ENCODE peak calls at places on chromosome 19, in nine cellular contexts. E is PC-3, G is BJ, Z is immature natural killer cell, H is fibroblast of lung, W is A673, S is endodermal cell, X is T-helper 9 cell, U is retinal pigment epithelial cell. M is an unnamed sample.

GRCh38 chr19:31534231-31534630 is 185.0 kb upstream of the TSHZ3 start:
- DNase-seq in S (no peak), H (no peak), U (no peak), W (no peak), X (no peak), G (no peak), E (no peak), Z (no peak), M (no peak)

GRCh38 chr19:34505321-34506025 is 23.9 kb downstream of the WTIP start:
- DNase-seq in U (no peak), W (no peak), X (no peak), Z (no peak), G (no peak), S (no peak), H (no peak), E (no peak), M (no peak)

GRCh38 chr19:12825259-12826131 is 8.9 kb downstream of the RTBDN start:
- DNase-seq in Z (no peak), X (no peak), H (no peak), W (peak), E (peak), G (no peak), U (no peak), S (peak), M (no peak)

GRCh38 chr19:56972291-56972914 is 131.9 kb upstream of the PEG3 start:
- DNase-seq in W (no peak), G (no peak), H (no peak), S (no peak), X (no peak), Z (no peak), U (no peak), E (no peak), M (no peak)

GRCh38 chr19:11814707-11815050 is 606 bp downstream of the ZNF440 start:
- DNase-seq in E (peak), W (peak), H (peak), U (no peak), S (no peak), G (no peak), Z (no peak), X (no peak), M (no peak)

GRCh38 chr19:4012092-4012974 is 4.8 kb downstream of the PIAS4 start:
- DNase-seq in G (no peak), U (peak), W (no peak), E (no peak), X (no peak), H (no peak), Z (no peak), S (no peak), M (no peak)

GRCh38 chr19:2273356-2274184 is 8.4 kb downstream of the PEAK3 start:
- DNase-seq in X (peak), U (peak), H (peak), S (peak), E (peak), Z (peak), W (peak), G (no peak), M (peak)

GRCh38 chr19:5539431-5539833 is 28.3 kb downstream of the TINCR start:
- DNase-seq in W (peak), E (no peak), H (no peak), X (no peak), S (peak), U (no peak), G (no peak), Z (no peak), M (no peak)

GRCh38 chr19:850221-850978 is 1.7 kb upstream of the ELANE start:
- DNase-seq in H (peak), E (peak), U (no peak), Z (no peak), W (peak), S (peak), X (no peak), G (peak), M (no peak)

GRCh38 chr19:35266149-35266903 is 2.4 kb upstream of the USF2 start:
- DNase-seq in Z (no peak), H (no peak), X (no peak), W (no peak), G (no peak), S (peak), E (no peak), U (no peak), M (no peak)

GRCh38 chr19:57815247-57816075 is 748 bp upstream of the ZNF552 start:
- DNase-seq in U (no peak), X (no peak), S (no peak), W (no peak), H (no peak), G (no peak), E (no peak), Z (no peak), M (no peak)

GRCh38 chr19:33794578-33795369 is 1.9 kb upstream of the KCTD15 start:
- DNase-seq in G (no peak), Z (no peak), X (no peak), W (no peak), U (no peak), S (peak), H (no peak), E (no peak), M (no peak)

GRCh38 chr19:1156305-1156801 is 17.7 kb downstream of the SBNO2 start:
- DNase-seq in X (no peak), Z (no peak), H (no peak), S (no peak), G (no peak), U (no peak), W (no peak), E (no peak), M (no peak)

GRCh38 chr19:49591731-49592485 is 926 bp downstream of the PRR12 start:
- DNase-seq in X (peak), H (peak), W (peak), U (no peak), E (peak), Z (peak), S (peak), G (no peak), M (no peak)

GRCh38 chr19:35911790-35912189 is 3.7 kb upstream of the TYROBP start:
- DNase-seq in E (peak), S (no peak), Z (no peak), H (no peak), X (no peak), W (no peak), U (no peak), G (no peak), M (no peak)

GRCh38 chr19:31223805-31224534 is 125.3 kb downstream of the TSHZ3 start:
- DNase-seq in Z (no peak), W (peak), E (no peak), G (peak), H (peak), X (no peak), S (no peak), U (no peak), M (no peak)

GRCh38 chr19:16106121-16106520 is 5.6 kb upstream of the RAB8A start:
- DNase-seq in X (no peak), H (peak), S (no peak), E (no peak), Z (no peak), U (no peak), W (no peak), G (no peak), M (no peak)

M was measured in GDM1.